ENCODE peak calls at places on chromosomes 12 and 14, in ten cellular contexts. W is T-helper 1 cell; T is stimulated activated CD4-positive, alpha-beta T cell treated with anti-CD3 and anti-CD28 coated beads, Interleukin-12 subunit alpha, Interleukin-12 subunit beta, amount 100 ng/mL, for 24 hours; P is EL; F is activated naive CD8-positive, alpha-beta T cell treated with anti-CD3 and anti-CD28 coated beads, Interleukin-2, amount 10 ng/mL, durations not matched to agents 7 days and 5 days; I is ELR; D is Kasumi-1; Y is endothelial cell; H is BE2C; A is NAMALWA. C is an unnamed sample.

GRCh38 chr12:96211989-96212388 is 17.8 kb downstream of the ELK3 start:
- DNase-seq in D (peak; percentile 97), A (no peak), H (no peak), W (no peak), I (no peak), Y (no peak), T (no peak), F (no peak), P (no peak), C (no peak)

GRCh38 chr14:37594916-37595808 is at the start of the genes FOXA1 and TTC6:
- DNase-seq in T (no peak), I (peak; percentile 45), D (peak; percentile 7), P (peak; percentile 49), A (no peak), H (peak; percentile 32), Y (peak; percentile 43), W (no peak), F (peak; percentile 30), C (peak; percentile 17)

GRCh38 chr14:67943947-67944346 is 124.4 kb downstream of the RAD51B start:
- DNase-seq in P (peak; percentile 84), F (no peak), W (peak; percentile 8), Y (peak; percentile 70), T (peak; percentile 18), H (peak; percentile 76), I (peak; percentile 91), D (peak; percentile 86), A (peak; percentile 74), C (peak; percentile 84)

GRCh38 chr12:53299101-53299453 is 418 bp upstream of the MYG1 start:
- DNase-seq in I (peak; percentile 93), P (peak; percentile 88), F (no peak), T (peak; percentile 24), H (no peak), D (peak; percentile 57), W (peak; percentile 21), Y (no peak), A (peak; percentile 90), C (peak; percentile 81)

GRCh38 chr12:98446060-98446459 is 69.3 kb upstream of the TMPO start:
- DNase-seq in D (no peak), I (no peak), P (no peak), F (no peak), W (no peak), H (no peak), T (no peak), Y (no peak), A (no peak), C (no peak)

GRCh38 chr12:68001486-68002466 is 12.5 kb downstream of the IFNG-AS1 start:
- DNase-seq in A (peak; percentile 63), P (peak; percentile 12), D (peak; percentile 22), T (no peak), I (peak; percentile 54), F (no peak), W (no peak), Y (no peak), H (no peak), C (peak; percentile 14)

GRCh38 chr12:112170376-112170775 is 45.0 kb downstream of the TRAFD1 start:
- DNase-seq in W (no peak), P (peak; percentile 18), F (peak; percentile 54), Y (peak; percentile 36), T (no peak), A (peak; percentile 43), D (peak; percentile 25), I (peak; percentile 52), H (peak; percentile 51), C (peak; percentile 5)

GRCh38 chr14:56173360-56173922 is 55.2 kb downstream of the PELI2 start:
- DNase-seq in F (no peak), D (no peak), I (no peak), A (peak; percentile 35), T (no peak), Y (no peak), H (no peak), P (no peak), W (no peak), C (peak; percentile 26)

GRCh38 chr12:27851311-27851710 is 71.3 kb upstream of the MANSC4 start:
- DNase-seq in F (no peak), I (no peak), W (no peak), A (no peak), H (no peak), T (no peak), P (no peak), Y (no peak), D (no peak), C (no peak)

GRCh38 chr14:54435500-54435981 is 5.6 kb downstream of the CNIH1 start:
- DNase-seq in I (peak; percentile 94), Y (no peak), D (no peak), T (no peak), F (no peak), P (peak; percentile 83), W (no peak), H (no peak), A (no peak), C (peak; percentile 65)

GRCh38 chr14:42732005-42732404 is 1125.3 kb downstream of the LRFN5 start:
- DNase-seq in T (no peak), F (no peak), I (no peak), A (no peak), P (no peak), D (no peak), W (no peak), H (no peak), Y (no peak), C (no peak)

GRCh38 chr14:100780646-100781355 is 45.1 kb upstream of the MEG3 start:
- DNase-seq in H (no peak), I (no peak), Y (no peak), T (no peak), A (no peak), F (peak; percentile 13), W (no peak), D (no peak), P (no peak), C (no peak)

GRCh38 chr12:55734595-55734994 is 5.8 kb upstream of the CD63 start:
- DNase-seq in P (no peak), W (no peak), H (no peak), A (no peak), F (no peak), Y (no peak), I (no peak), T (no peak), D (no peak), C (no peak)

GRCh38 chr14:57845802-57846531 is 19.9 kb downstream of the SLC35F4 start:
- DNase-seq in A (no peak), Y (no peak), T (no peak), W (no peak), P (no peak), F (no peak), D (no peak), H (no peak), I (peak; percentile 13), C (peak; percentile 55)

GRCh38 chr14:95677168-95677835 is 8.9 kb upstream of the TCL1B start:
- DNase-seq in P (no peak), F (no peak), I (no peak), T (no peak), W (no peak), A (no peak), H (no peak), D (no peak), Y (no peak), C (no peak)

GRCh38 chr14:101622251-101623076 is 61.2 kb downstream of the DIO3 start:
- DNase-seq in I (no peak), Y (no peak), P (no peak), F (no peak), W (no peak), T (no peak), D (no peak), H (no peak), A (no peak), C (no peak)

GRCh38 chr12:109727039-109727723 is 13.6 kb downstream of the FAM222A start:
- DNase-seq in T (no peak), H (peak; percentile 32), A (no peak), Y (no peak), D (no peak), I (no peak), W (no peak), P (no peak), F (peak; percentile 15), C (no peak)

GRCh38 chr12:85275359-85275758 is 4.7 kb upstream of the ALX1 start:
- DNase-seq in P (no peak), D (no peak), T (no peak), F (no peak), W (no peak), A (no peak), H (no peak), Y (no peak), I (no peak), C (no peak)

GRCh38 chr14:58955294-58955821 is 233.1 kb upstream of the DAAM1 start:
- DNase-seq in F (no peak), P (no peak), T (no peak), W (no peak), Y (no peak), D (peak; percentile 17), H (no peak), A (no peak), I (no peak), C (peak; percentile 58)

GRCh38 chr14:103031956-103032355 is 25.4 kb downstream of the CDC42BPB start:
- DNase-seq in I (peak; percentile 38), W (no peak), H (peak; percentile 73), P (no peak), F (no peak), A (peak; percentile 10), T (no peak), Y (peak; percentile 29), D (peak; percentile 1), C (no peak)

GRCh38 chr14:65312859-65313258 is 99.7 kb upstream of the FUT8 start:
- DNase-seq in P (no peak), Y (no peak), F (no peak), I (no peak), W (no peak), T (no peak), A (no peak), D (no peak), H (no peak), C (no peak)

GRCh38 chr14:64438181-64438839 is 27.0 kb upstream of the AKAP5 start:
- DNase-seq in W (no peak), D (no peak), Y (no peak), A (no peak), P (peak; percentile 91), I (peak; percentile 82), T (no peak), F (no peak), H (no peak), C (peak; percentile 79)

GRCh38 chr14:20686386-20687143 is 2.0 kb upstream of the ANG start:
- DNase-seq in I (no peak), H (no peak), F (no peak), A (no peak), Y (no peak), W (no peak), D (no peak), P (no peak), T (no peak), C (no peak)

GRCh38 chr14:54627718-54628345 is 60.9 kb downstream of the SAMD4A start:
- DNase-seq in T (peak; percentile 20), W (peak; percentile 8), D (peak; percentile 59), I (peak; percentile 36), F (peak; percentile 37), A (peak; percentile 1), H (no peak), P (peak; percentile 55), Y (peak; percentile 57), C (peak; percentile 72)

GRCh38 chr14:66359500-66359899 is 126.7 kb upstream of the CCDC196 start:
- DNase-seq in A (peak; percentile 41), H (peak; percentile 33), D (peak; percentile 52), T (no peak), W (no peak), P (peak; percentile 61), Y (peak; percentile 35), I (peak; percentile 71), F (no peak), C (peak; percentile 47)

GRCh38 chr12:41277019-41277770 is 89.1 kb downstream of the PDZRN4 start:
- DNase-seq in A (peak; percentile 47), Y (peak; percentile 22), I (peak; percentile 57), H (peak; percentile 33), P (peak; percentile 21), D (peak; percentile 63), F (no peak), W (no peak), T (no peak), C (peak; percentile 26)

GRCh38 chr14:50772361-50772760 is 58.6 kb downstream of the NIN start:
- DNase-seq in Y (no peak), H (no peak), P (peak; percentile 31), F (no peak), T (no peak), D (no peak), I (peak; percentile 25), A (no peak), W (no peak), C (peak; percentile 42)

GRCh38 chr14:31950760-31951637 is 126.1 kb upstream of the ARHGAP5 start:
- DNase-seq in F (no peak), T (no peak), H (peak; percentile 84), D (no peak), Y (no peak), P (peak; percentile 34), W (no peak), I (peak; percentile 72), A (no peak), C (peak; percentile 61)

C was measured in RPMI7951.